ENCODE peak calls at places on chromosomes 12 and 14, in ten cellular contexts. B is GM23248, O is mammary epithelial cell, S is MM.1S, L is tibial nerve, G is aorta, Q is IMR-90, R is transverse colon, A is psoas muscle, P is tibial artery. W is an unnamed sample.

GRCh38 chr12:113390064-113391043 is 13.3 kb downstream of the SDS start:
- DNase-seq in B (no peak), O (no peak), S (no peak), L (no peak), G (no peak), Q (no peak), R (no peak), A (no peak), P (no peak), W (no peak)

GRCh38 chr14:26775765-26776577 is 178.1 kb upstream of the NOVA1 start:
- DNase-seq in B (peak; percentile 71), O (no peak), S (no peak), L (no peak), G (no peak), Q (peak; percentile 36), R (no peak), A (no peak), P (no peak), W (no peak)

GRCh38 chr12:111442301-111443045 is 36.8 kb downstream of the SH2B3 start:
- DNase-seq in B (no peak), O (no peak), S (no peak), L (no peak), G (peak; percentile 51), Q (no peak), R (peak; percentile 44), A (no peak), P (peak; percentile 58), W (no peak)

GRCh38 chr12:52380271-52380694 is 5.2 kb downstream of the KRT84 start:
- DNase-seq in B (peak; percentile 57), O (peak; percentile 58), S (no peak), L (no peak), G (peak; percentile 74), Q (no peak), R (peak; percentile 44), A (no peak), P (no peak), W (peak; percentile 43)

GRCh38 chr14:60485600-60486251 is at the start of gene C14orf39:
- DNase-seq in B (peak; percentile 38), O (no peak), S (no peak), L (no peak), G (peak; percentile 57), Q (peak; percentile 65), R (no peak), A (peak; percentile 55), P (peak; percentile 59), W (no peak)

GRCh38 chr12:50077099-50077498 is 8.0 kb upstream of the SMARCD1 start:
- DNase-seq in B (no peak), O (no peak), S (no peak), L (no peak), G (no peak), Q (no peak), R (no peak), A (no peak), P (no peak), W (no peak)

GRCh38 chr14:102752239-102752847 is 24.9 kb upstream of the TRAF3 start:
- DNase-seq in B (no peak), O (no peak), S (no peak), L (no peak), G (no peak), Q (no peak), R (no peak), A (no peak), P (no peak), W (no peak)

GRCh38 chr12:25794580-25794979 is 163.9 kb upstream of the RASSF8 start:
- DNase-seq in B (no peak), O (no peak), S (no peak), L (no peak), G (no peak), Q (peak; percentile 20), R (no peak), A (no peak), P (no peak), W (no peak)

GRCh38 chr12:66508025-66508424 is 170.9 kb downstream of the GRIP1 start:
- DNase-seq in B (no peak), O (peak; percentile 30), S (no peak), L (no peak), G (no peak), Q (no peak), R (no peak), A (no peak), P (no peak), W (no peak)

GRCh38 chr14:99047436-99048110 is 224.4 kb downstream of the BCL11B start:
- DNase-seq in B (no peak), O (peak; percentile 40), S (no peak), L (no peak), G (no peak), Q (no peak), R (no peak), A (no peak), P (no peak), W (no peak)

GRCh38 chr12:39205969-39206368 is 237.0 kb downstream of the KIF21A start:
- DNase-seq in B (no peak), O (no peak), S (peak; percentile 77), L (no peak), G (no peak), Q (no peak), R (no peak), A (no peak), P (no peak), W (no peak)

GRCh38 chr14:79764288-79764687 is 447.0 kb downstream of the DIO2 start:
- DNase-seq in B (no peak), O (no peak), S (no peak), L (no peak), G (no peak), Q (no peak), R (no peak), A (no peak), P (no peak), W (no peak)

DNA sequence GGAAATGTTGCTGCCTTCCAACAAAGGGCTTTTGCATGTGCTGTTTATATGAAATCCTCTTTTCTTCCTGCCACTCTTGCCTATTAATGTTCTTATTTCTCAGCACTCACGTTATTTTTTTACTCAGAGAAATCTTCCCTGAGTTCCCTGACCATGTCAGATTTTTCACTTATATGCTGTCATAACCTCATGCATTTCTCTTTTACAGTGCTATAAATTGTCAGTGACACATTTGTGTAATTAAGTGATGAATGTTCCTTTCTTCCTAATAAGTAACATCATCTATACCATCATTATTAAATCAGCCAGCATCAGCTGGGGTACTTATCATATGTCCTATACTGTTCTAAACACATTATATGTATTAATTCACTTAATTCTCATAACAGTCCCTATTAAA is 444.0 kb downstream of the DIO2 start:
- DNase-seq in B (no peak), O (no peak), S (no peak), L (no peak), G (no peak), Q (no peak), R (no peak), A (no peak), P (no peak), W (no peak)
- H3K4me1 ChIP-seq in B (no peaks in the 10 kb centered on the region), O (no peaks in the 10 kb centered on the region), S (no peaks in the 10 kb centered on the region), L (no peaks in the 10 kb centered on the region), G (no peaks in the 10 kb centered on the region), Q (no peaks in the 10 kb centered on the region), R (no peaks in the 10 kb centered on the region), A (no peaks in the 10 kb centered on the region), P (no peaks in the 10 kb centered on the region), W (no peaks in the 10 kb centered on the region)

GRCh38 chr14:68551045-68551683 is 241.7 kb downstream of the ZFP36L1 start:
- DNase-seq in B (no peak), O (no peak), S (no peak), L (peak; percentile 6), G (no peak), Q (no peak), R (no peak), A (no peak), P (no peak), W (no peak)
- H3K4me1 ChIP-seq in B (peaks cover 69% of the 10 kb centered on the region), O (peaks cover 68% of the 10 kb centered on the region), S (peaks cover 8% of the 10 kb centered on the region), L (peaks cover 4% of the 10 kb centered on the region), G (peaks cover 4% of the 10 kb centered on the region), Q (peaks cover 39% of the 10 kb centered on the region), R (peaks cover 31% of the 10 kb centered on the region), A (peaks cover 82% of the 10 kb centered on the region), P (no peaks in the 10 kb centered on the region), W (peaks cover 45% of the 10 kb centered on the region)

GRCh38 chr12:124387510-124387855 is 92.6 kb downstream of the RFLNA start:
- DNase-seq in B (peak; percentile 46), O (no peak), S (no peak), L (no peak), G (no peak), Q (no peak), R (no peak), A (peak; percentile 86), P (peak; percentile 85), W (peak; percentile 47)
- H3K4me1 ChIP-seq in B (peaks cover 42% of the 10 kb centered on the region), O (peaks cover 45% of the 10 kb centered on the region), S (peaks cover 15% of the 10 kb centered on the region), L (no peaks in the 10 kb centered on the region), G (no peaks in the 10 kb centered on the region), Q (peaks cover 50% of the 10 kb centered on the region), R (peaks cover 43% of the 10 kb centered on the region), A (peaks cover 73% of the 10 kb centered on the region), P (peaks cover 7% of the 10 kb centered on the region), W (peaks cover 42% of the 10 kb centered on the region)

DNA sequence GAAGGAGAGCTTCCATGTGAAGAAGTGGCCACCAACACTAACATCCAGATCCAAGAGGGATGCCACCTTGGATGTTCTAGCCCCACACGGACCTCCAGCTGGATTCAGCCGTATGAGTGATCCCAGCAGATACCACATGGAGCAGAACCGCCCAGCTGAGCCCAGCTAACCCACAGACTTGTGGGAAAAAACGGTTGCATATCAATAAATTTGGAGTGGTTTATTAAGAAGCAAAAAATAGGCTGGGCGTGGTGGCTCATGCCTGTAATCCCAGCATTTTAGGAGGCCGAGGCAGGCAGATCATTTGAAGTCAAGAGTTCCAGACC is 11.9 kb upstream of the IFT81 start:
- DNase-seq in B (no peak), O (no peak), S (no peak), L (no peak), G (no peak), Q (no peak), R (no peak), A (no peak), P (peak; percentile 38), W (no peak)
- H3K4me1 ChIP-seq in B (peaks cover 20% of the 10 kb centered on the region), O (peaks cover 27% of the 10 kb centered on the region), S (no peaks in the 10 kb centered on the region), L (no peaks in the 10 kb centered on the region), G (no peaks in the 10 kb centered on the region), Q (peaks cover 22% of the 10 kb centered on the region), R (peaks cover 5% of the 10 kb centered on the region), A (peaks cover 18% of the 10 kb centered on the region), P (peaks cover 14% of the 10 kb centered on the region), W (peaks cover 9% of the 10 kb centered on the region)

DNA sequence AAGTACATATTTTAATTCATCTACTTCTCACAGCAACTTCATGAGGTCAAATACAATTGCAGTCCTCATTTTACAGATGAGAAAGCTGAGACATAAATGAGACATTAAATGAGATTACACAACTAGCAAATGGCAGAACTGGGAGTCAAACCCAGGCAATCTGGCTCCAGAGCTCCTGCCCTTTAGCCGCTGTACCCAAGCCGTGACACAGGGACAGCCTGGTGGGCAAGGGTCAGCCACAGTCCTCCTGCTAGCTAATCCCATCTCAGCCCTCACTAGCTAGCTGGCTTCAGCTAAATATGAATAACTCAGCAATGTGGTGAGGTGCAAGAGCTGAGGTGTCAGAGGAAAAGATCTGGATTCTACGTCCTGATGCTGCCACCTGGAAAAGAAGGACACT is 54.8 kb downstream of the NINJ2 start:
- DNase-seq in B (no peak), O (no peak), S (no peak), L (no peak), G (no peak), Q (no peak), R (no peak), A (no peak), P (peak; percentile 24), W (no peak)
- H3K4me1 ChIP-seq in B (peaks cover 10% of the 10 kb centered on the region), O (peaks cover 8% of the 10 kb centered on the region), S (peaks cover 5% of the 10 kb centered on the region), L (no peaks in the 10 kb centered on the region), G (no peaks in the 10 kb centered on the region), Q (peaks cover 4% of the 10 kb centered on the region), R (no peaks in the 10 kb centered on the region), A (peaks cover 12% of the 10 kb centered on the region), P (no peaks in the 10 kb centered on the region), W (peaks cover 16% of the 10 kb centered on the region)

W was measured in lung.